ENCODE peak calls at places on chromosomes 16 and 17, in eight cellular contexts. A is lung, D is mucosa of descending colon, W is uterus, X is breast epithelium, L is body of pancreas, I is IMR-90, T is Peyer's patch. F is an unnamed sample. For H3K4me1, the result is how much of the 10 kb centered on the place peaks cover.

GRCh38 chr17:82949984-82950383 is 110.2 kb upstream of the ZNF750 start:
- DNase-seq in A (no peak), D (no peak), W (peak), X (no peak), L (no peak), I (no peak), T (no peak), F (no peak)

GRCh38 chr17:6327007-6327406 is 107.9 kb downstream of the AIPL1 start:
- DNase-seq in A (peak), D (no peak), W (peak), X (no peak), L (no peak), I (no peak), T (no peak), F (peak)

GRCh38 chr16:10168258-10168657 is 14.0 kb downstream of the GRIN2A start:
- DNase-seq in A (no peak), D (no peak), W (no peak), X (no peak), L (no peak), I (no peak), T (no peak), F (no peak)

GRCh38 chr17:74963656-74964055 is 8.9 kb downstream of the HID1 start:
- DNase-seq in A (no peak), D (no peak), W (no peak), X (no peak), L (no peak), I (no peak), T (no peak), F (no peak)

GRCh38 chr17:27609606-27610303 is 21.2 kb upstream of the LGALS9 start:
- DNase-seq in A (no peak), D (peak), W (peak), X (no peak), L (peak), I (peak), T (peak), F (no peak)

GRCh38 chr17:18324140-18325049 is 9.3 kb downstream of the SMCR8 start:
- DNase-seq in A (no peak), D (no peak), W (no peak), X (no peak), L (no peak), I (no peak), T (no peak), F (no peak)

GRCh38 chr16:53022374-53022773 is 30.3 kb downstream of the CHD9NB start:
- DNase-seq in A (peak), D (no peak), W (peak), X (no peak), L (peak), I (peak), T (no peak), F (no peak)

GRCh38 chr16:55401036-55401435 is 77.0 kb downstream of the IRX6 start:
- DNase-seq in A (no peak), D (no peak), W (no peak), X (no peak), L (no peak), I (no peak), T (no peak), F (no peak)

GRCh38 chr16:85209526-85210121 is 97.4 kb upstream of the CIBAR2 start:
- DNase-seq in A (no peak), D (no peak), W (no peak), X (no peak), L (no peak), I (no peak), T (no peak), F (peak)

GRCh38 chr17:4896332-4897197 is 2.8 kb upstream of the C17orf107 start:
- DNase-seq in A (no peak), D (peak), W (no peak), X (no peak), L (no peak), I (no peak), T (no peak), F (no peak)

GRCh38 chr17:7707858-7708750 is 3.1 kb downstream of the EFNB3 start:
- DNase-seq in A (no peak), D (no peak), W (no peak), X (no peak), L (no peak), I (no peak), T (no peak), F (no peak)

GRCh38 chr16:11511801-11512200 is 74.9 kb downstream of the LITAF start:
- DNase-seq in A (no peak), D (no peak), W (no peak), X (no peak), L (no peak), I (no peak), T (no peak), F (no peak)

GRCh38 chr16:85286066-85286712 is 173.9 kb upstream of the CIBAR2 start:
- DNase-seq in A (peak), D (peak), W (peak), X (peak), L (peak), I (peak), T (no peak), F (peak)

GRCh38 chr17:74485841-74486240 is 19.4 kb downstream of the CD300A start:
- DNase-seq in A (no peak), D (no peak), W (no peak), X (no peak), L (no peak), I (no peak), T (peak), F (no peak)

GRCh38 chr16:9738690-9739089 is 443.5 kb downstream of the GRIN2A start:
- DNase-seq in A (no peak), D (no peak), W (no peak), X (no peak), L (no peak), I (no peak), T (no peak), F (no peak)

GRCh38 chr16:27726621-27727275 is 176.8 kb downstream of the KATNIP start:
- DNase-seq in A (no peak), D (no peak), W (no peak), X (no peak), L (no peak), I (peak), T (no peak), F (no peak)

GRCh38 chr16:718389-718788 is 2.6 kb upstream of the ANTKMT start:
- DNase-seq in A (no peak), D (no peak), W (no peak), X (no peak), L (no peak), I (no peak), T (no peak), F (no peak)

GRCh38 chr16:716768-717325 is 1.9 kb downstream of the METRN start:
- DNase-seq in A (no peak), D (no peak), W (no peak), X (no peak), L (no peak), I (no peak), T (no peak), F (no peak)

GRCh38 chr16:718922-719321 is 2.0 kb upstream of the ANTKMT start:
- DNase-seq in A (no peak), D (peak), W (no peak), X (no peak), L (no peak), I (no peak), T (peak), F (no peak)

GRCh38 chr16:716250-716607 is 1.3 kb downstream of the METRN start:
- DNase-seq in A (no peak), D (no peak), W (no peak), X (peak), L (peak), I (no peak), T (no peak), F (no peak)

GRCh38 chr16:717651-718245 is 2.8 kb downstream of the METRN start:
- DNase-seq in A (no peak), D (no peak), W (no peak), X (no peak), L (no peak), I (no peak), T (no peak), F (no peak)
- H3K4me1 ChIP-seq in A (under half), D (half or more), W (under half), X (under half), L (half or more), I (under half), T (under half), F (half or more)

GRCh38 chr17:80790021-80790765 is 201.4 kb upstream of the CHMP6 start:
- DNase-seq in A (no peak), D (no peak), W (no peak), X (peak), L (no peak), I (no peak), T (no peak), F (no peak)
- H3K4me3 ChIP-seq in A (no peak), D (no peak), W (no peak), X (no peak), L (no peak), I (no peak), T (no peak), F (no peak)

GRCh38 chr16:70579248-70579647 is 55.6 kb downstream of the SF3B3 start:
- DNase-seq in A (no peak), D (no peak), W (no peak), X (no peak), L (no peak), I (no peak), T (no peak), F (no peak)

GRCh38 chr16:70586731-70587130 is 59.6 kb upstream of the IL34 start:
- DNase-seq in A (no peak), D (no peak), W (no peak), X (no peak), L (no peak), I (no peak), T (no peak), F (no peak)

GRCh38 chr16:70578035-70578434 is 54.4 kb downstream of the SF3B3 start:
- DNase-seq in A (no peak), D (no peak), W (no peak), X (no peak), L (no peak), I (no peak), T (peak), F (no peak)

GRCh38 chr16:70579648-70580630 is 56.3 kb downstream of the SF3B3 start:
- DNase-seq in A (no peak), D (peak), W (peak), X (no peak), L (no peak), I (no peak), T (peak), F (peak)

DNA sequence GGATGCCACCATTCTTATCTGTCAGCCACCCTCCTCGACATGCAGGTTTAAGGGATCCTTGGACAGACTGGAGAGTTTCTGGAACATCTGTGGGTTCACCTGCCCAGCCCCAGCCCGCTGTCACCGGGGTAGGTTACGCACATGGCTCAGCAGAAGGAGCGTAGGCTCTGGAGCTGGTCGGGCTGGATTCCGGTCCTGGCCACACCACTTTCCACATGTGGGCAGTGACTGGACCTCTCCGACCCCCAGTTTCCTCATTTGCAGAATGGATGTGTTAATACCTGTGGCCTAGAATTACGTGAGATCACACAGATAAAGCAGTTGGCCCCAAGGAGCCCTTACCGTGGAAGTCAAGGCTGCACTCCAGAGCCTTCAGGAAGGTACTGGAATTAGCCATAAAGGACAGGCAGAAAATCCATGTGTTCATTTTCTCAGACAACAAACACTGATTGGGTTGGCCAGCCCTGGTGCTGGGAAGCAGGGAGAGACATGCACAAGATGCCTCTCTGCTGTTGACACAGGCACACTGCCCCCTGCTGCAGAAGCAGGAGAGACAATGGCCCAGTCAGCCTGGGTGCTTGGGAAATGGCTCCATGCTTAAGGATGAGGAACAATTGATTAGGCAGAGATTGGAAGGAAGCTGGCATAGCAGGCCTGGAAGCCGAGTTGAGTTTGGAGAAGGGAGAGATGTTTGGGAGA is 58.8 kb downstream of the SF3B3 start:
- DNase-seq in A (no peak), D (no peak), W (no peak), X (no peak), L (no peak), I (no peak), T (no peak), F (no peak)
- TF ChIP-seq CTCF in A (no peak), D (no peak), W (no peak), X (peak), L (no peak), I (peak), T (no peak), F (peak)

GRCh38 chr17:62802531-62803205 is 5.4 kb downstream of the MARCHF10 start:
- DNase-seq in A (no peak), D (no peak), W (no peak), X (no peak), L (no peak), I (no peak), T (no peak), F (no peak)

GRCh38 chr17:62804822-62805221 is 3.3 kb downstream of the MARCHF10 start:
- DNase-seq in A (no peak), D (no peak), W (no peak), X (no peak), L (no peak), I (peak), T (no peak), F (no peak)

GRCh38 chr17:62800580-62800979 is 7.5 kb downstream of the MARCHF10 start:
- DNase-seq in A (peak), D (no peak), W (no peak), X (no peak), L (peak), I (peak), T (no peak), F (no peak)

GRCh38 chr17:62804025-62804424 is 4.1 kb downstream of the MARCHF10 start:
- DNase-seq in A (no peak), D (no peak), W (no peak), X (no peak), L (no peak), I (no peak), T (no peak), F (no peak)

DNA sequence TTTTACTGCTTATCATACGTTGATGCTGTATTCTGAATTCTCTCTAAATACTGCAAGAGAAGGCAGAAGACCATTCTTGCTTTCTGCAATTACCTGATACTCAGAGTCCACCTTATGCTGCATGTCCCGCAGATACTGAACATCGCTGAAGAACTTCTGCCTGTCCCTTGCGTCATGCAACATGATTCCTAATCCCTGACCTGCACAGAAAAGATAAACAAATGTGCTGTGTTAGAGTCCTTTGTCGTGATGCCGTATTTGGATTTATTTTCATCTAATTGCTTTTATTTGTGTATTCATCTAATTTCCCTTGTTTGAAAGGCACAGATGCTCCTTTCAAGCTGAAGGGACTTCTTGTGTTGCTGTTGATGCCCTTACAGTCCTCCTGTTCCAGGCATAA is 6.6 kb downstream of the MARCHF10 start:
- DNase-seq in A (no peak), D (no peak), W (no peak), X (no peak), L (no peak), I (peak), T (no peak), F (no peak)
- H3K4me1 ChIP-seq in A (under half), D (under half), W (under half), X (under half), L (under half), I (under half), T (under half), F (under half)

GRCh38 chr17:58327363-58328194 is 1.0 kb downstream of the TSPOAP1 start:
- DNase-seq in A (no peak), D (peak), W (no peak), X (no peak), L (no peak), I (no peak), T (no peak), F (no peak)

GRCh38 chr17:58329035-58329807 is 626 bp upstream of the TSPOAP1 start:
- DNase-seq in A (peak), D (peak), W (no peak), X (no peak), L (no peak), I (no peak), T (peak), F (peak)

GRCh38 chr17:58326609-58327341 is 1.8 kb downstream of the TSPOAP1 start:
- DNase-seq in A (no peak), D (peak), W (no peak), X (no peak), L (no peak), I (no peak), T (no peak), F (no peak)

GRCh38 chr17:58329808-58330543 is 1.4 kb upstream of the TSPOAP1 start:
- DNase-seq in A (no peak), D (no peak), W (no peak), X (no peak), L (no peak), I (no peak), T (no peak), F (no peak)

DNA sequence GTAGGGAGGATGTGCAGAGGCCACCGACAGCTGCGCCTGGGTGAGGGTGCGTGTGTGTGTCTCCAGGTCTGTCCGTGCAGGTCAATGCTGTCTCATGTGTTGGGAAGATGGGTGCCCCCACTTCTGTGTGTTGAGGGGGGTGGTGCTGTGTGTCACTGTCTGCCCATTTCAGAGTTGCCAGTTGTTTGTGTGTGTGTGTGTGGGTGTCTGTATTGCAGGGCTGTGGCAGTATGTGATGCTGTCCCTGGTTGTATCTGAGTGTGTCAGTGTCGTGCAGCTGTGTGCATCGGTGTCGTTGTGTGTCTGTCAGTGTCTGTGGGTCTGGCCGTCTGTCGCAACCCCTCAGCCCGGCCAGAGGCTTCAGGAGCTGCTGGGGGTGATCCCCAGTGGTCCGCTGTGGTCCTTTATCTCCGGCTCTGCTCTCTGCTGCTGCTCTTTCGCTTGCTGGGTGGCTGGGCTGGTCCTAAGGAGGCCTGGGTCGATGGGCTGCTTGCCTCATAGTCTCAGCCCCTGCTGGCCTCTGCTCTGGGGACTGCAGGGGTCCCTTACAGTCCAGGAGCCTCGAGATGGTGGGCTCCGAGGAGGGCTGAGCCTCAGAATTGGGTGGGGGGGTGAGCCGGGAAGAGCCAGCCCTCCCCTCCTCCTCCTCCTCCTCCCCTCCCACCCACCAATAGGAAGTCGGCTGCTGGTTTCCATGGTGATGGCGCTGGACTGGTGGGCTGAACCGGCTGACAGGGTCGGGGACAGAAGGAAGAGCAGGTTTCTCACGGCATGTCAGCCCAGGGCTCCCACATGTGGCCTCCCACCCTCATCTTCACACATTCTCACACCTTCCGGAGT is at the start of gene TSPOAP1:
- DNase-seq in A (no peak), D (peak), W (no peak), X (no peak), L (no peak), I (no peak), T (peak), F (peak)
- H3K4me3 ChIP-seq in A (no peak), D (no peak), W (no peak), X (no peak), L (no peak), I (no peak), T (peak), F (no peak)

DNA sequence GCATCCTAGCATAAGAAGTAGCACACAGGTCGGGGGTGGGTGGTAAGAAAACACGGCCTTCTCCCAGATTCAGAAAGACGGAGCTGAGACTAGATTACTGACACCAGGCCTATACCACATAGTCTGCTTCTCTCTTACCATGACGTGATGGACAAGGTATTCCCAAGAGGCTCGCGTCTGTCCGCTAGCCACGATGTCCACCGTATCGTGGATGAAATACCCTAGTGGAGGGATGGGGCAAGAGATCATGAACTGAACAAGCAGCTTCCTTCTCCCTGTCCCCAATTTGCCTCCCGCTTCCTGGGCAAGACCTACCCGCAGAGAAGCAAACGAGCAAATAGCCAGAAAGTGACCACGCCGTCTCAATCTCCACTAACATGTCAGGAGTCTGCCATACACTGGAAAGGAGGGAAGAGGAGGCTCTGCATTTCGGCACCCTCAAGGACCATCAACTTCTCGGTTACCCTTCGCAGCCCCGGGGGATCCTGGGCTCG is 820 bp downstream of the TLCD1 start:
- DNase-seq in A (no peak), D (no peak), W (no peak), X (no peak), L (peak), I (peak), T (no peak), F (no peak)
- TF ChIP-seq CTCF in A (no peak), D (no peak), W (no peak), X (no peak), L (no peak), I (no peak), T (no peak), F (no peak)

GRCh38 chr17:40344321-40345160 is 20.0 kb downstream of the GJD3 start:
- DNase-seq in A (no peak), D (no peak), W (peak), X (no peak), L (no peak), I (no peak), T (no peak), F (no peak)
- H3K4me1 ChIP-seq in A (under half), D (half or more), W (half or more), X (under half), L (half or more), I (half or more), T (under half), F (half or more)

F was measured in left ventricle myocardium inferior.